ENCODE peak calls at places on chromosomes 12 and 14, in six cellular contexts. F is T-helper 2 cell; J is nephron progenitor cell; R is effector CD8-positive, alpha-beta T cell; N is stimulated activated CD4-positive, alpha-beta T cell treated with anti-CD3 and anti-CD28 coated beads, Interleukin-1b, Interleukin-23, amount 100 ng/mL, for 1 hour; Z is activated CD4-positive, alpha-beta T cell treated with anti-CD3 and anti-CD28 coated beads, Interleukin-2, amount 10 ng/mL, durations not matched to agents 7 days and 5 days. V is an unnamed sample.

GRCh38 chr14:61145903-61146411 is 135.2 kb downstream of the TMEM30B start:
- DNase-seq in F (no peak), J (no peak), R (no peak), N (no peak), Z (no peak), V (no peak)

GRCh38 chr14:89226789-89227489 is 190.1 kb downstream of the FOXN3 start:
- DNase-seq in F (no peak), J (no peak), R (no peak), N (no peak), Z (no peak), V (no peak)

GRCh38 chr14:30521899-30522736 is 36.8 kb upstream of the G2E3 start:
- DNase-seq in F (peak; percentile 52), J (no peak), R (no peak), N (no peak), Z (peak; percentile 12), V (peak; percentile 75)

GRCh38 chr12:18811268-18811667 is 73.3 kb downstream of the CAPZA3 start:
- DNase-seq in F (no peak), J (no peak), R (no peak), N (no peak), Z (no peak), V (peak; percentile 11)

GRCh38 chr12:15787801-15788200 is 1.4 kb downstream of the EPS8 start:
- DNase-seq in F (no peak), J (no peak), R (no peak), N (no peak), Z (no peak), V (no peak)

GRCh38 chr14:101101456-101102056 is 198.0 kb upstream of the RTL1 start:
- DNase-seq in F (no peak), J (no peak), R (no peak), N (no peak), Z (no peak), V (no peak)

GRCh38 chr14:74941676-74942097 is 13.7 kb downstream of the PGF start:
- DNase-seq in F (peak; percentile 66), J (no peak), R (no peak), N (peak; percentile 37), Z (peak; percentile 53), V (peak; percentile 66)

GRCh38 chr12:102430661-102431060 is 49.7 kb downstream of the IGF1 start:
- DNase-seq in F (no peak), J (no peak), R (no peak), N (no peak), Z (no peak), V (no peak)

GRCh38 chr14:31268216-31268615 is 60.6 kb upstream of the HECTD1 start:
- DNase-seq in F (no peak), J (no peak), R (no peak), N (no peak), Z (no peak), V (no peak)

GRCh38 chr12:47885012-47885501 is 19.7 kb downstream of the VDR start:
- DNase-seq in F (peak; percentile 88), J (no peak), R (no peak), N (peak; percentile 55), Z (peak; percentile 62), V (no peak)

GRCh38 chr12:3646561-3647241 is 106.2 kb downstream of the CRACR2A start:
- DNase-seq in F (no peak), J (no peak), R (no peak), N (no peak), Z (no peak), V (peak; percentile 2)

GRCh38 chr14:103707329-103708263 is 7.7 kb downstream of the XRCC3 start:
- DNase-seq in F (no peak), J (no peak), R (no peak), N (no peak), Z (no peak), V (no peak)

GRCh38 chr12:12612403-12612802 is 727 bp downstream of the CREBL2 start:
- DNase-seq in F (peak; percentile 58), J (no peak), R (no peak), N (no peak), Z (peak; percentile 30), V (peak; percentile 15)

GRCh38 chr12:47942327-47943230 is 20.8 kb upstream of the TMEM106C start:
- DNase-seq in F (peak; percentile 32), J (peak; percentile 43), R (peak; percentile 48), N (peak; percentile 19), Z (peak; percentile 22), V (no peak)

GRCh38 chr12:96401061-96401871 is 1.0 kb upstream of the CDK17 start:
- DNase-seq in F (peak; percentile 88), J (no peak), R (peak; percentile 16), N (no peak), Z (peak; percentile 56), V (peak; percentile 85)

GRCh38 chr12:87924149-87924548 is 105.1 kb downstream of the C12orf50 start:
- DNase-seq in F (no peak), J (no peak), R (no peak), N (no peak), Z (no peak), V (no peak)

GRCh38 chr14:91955168-91955567 is 7.7 kb upstream of the FBLN5 start:
- DNase-seq in F (no peak), J (no peak), R (no peak), N (no peak), Z (no peak), V (no peak)

GRCh38 chr14:84351646-84352045 is 1178.3 kb upstream of the FLRT2 start:
- DNase-seq in F (no peak), J (no peak), R (no peak), N (no peak), Z (no peak), V (no peak)

GRCh38 chr14:76705214-76705613 is 56.1 kb upstream of the VASH1 start:
- DNase-seq in F (no peak), J (no peak), R (no peak), N (no peak), Z (no peak), V (no peak)

GRCh38 chr14:92471919-92472318 is 41.7 kb upstream of the RIN3 start:
- DNase-seq in F (no peak), J (no peak), R (no peak), N (no peak), Z (no peak), V (no peak)

GRCh38 chr12:49507139-49507538 is 31.7 kb upstream of the KCNH3 start:
- DNase-seq in F (no peak), J (no peak), R (no peak), N (no peak), Z (no peak), V (no peak)

GRCh38 chr12:126030573-126030972 is 965.3 kb downstream of the AACS start:
- DNase-seq in F (no peak), J (no peak), R (no peak), N (no peak), Z (no peak), V (no peak)

GRCh38 chr12:104294845-104295674 is 8.5 kb upstream of the EID3 start:
- DNase-seq in F (no peak), J (no peak), R (no peak), N (no peak), Z (no peak), V (no peak)

GRCh38 chr12:79420146-79420618 is 270.6 kb downstream of the PAWR start:
- DNase-seq in F (no peak), J (no peak), R (no peak), N (no peak), Z (no peak), V (peak; percentile 54)

GRCh38 chr14:23174266-23174665 is 9.2 kb downstream of the SLC7A8 start:
- DNase-seq in F (no peak), J (no peak), R (no peak), N (no peak), Z (no peak), V (no peak)

GRCh38 chr14:61537567-61538463 is 157.5 kb upstream of the HIF1A start:
- DNase-seq in F (no peak), J (no peak), R (no peak), N (peak; percentile 27), Z (no peak), V (no peak)

GRCh38 chr12:21562859-21563258 is 36.8 kb downstream of the SPX start:
- DNase-seq in F (no peak), J (no peak), R (no peak), N (no peak), Z (no peak), V (no peak)

GRCh38 chr14:24092110-24092959 is 1.8 kb upstream of the PCK2 start:
- DNase-seq in F (no peak), J (no peak), R (no peak), N (no peak), Z (no peak), V (no peak)

GRCh38 chr12:3332190-3332589 is 158.8 kb upstream of the PRMT8 start:
- DNase-seq in F (no peak), J (no peak), R (no peak), N (no peak), Z (no peak), V (peak; percentile 0)

GRCh38 chr12:131233737-131234474 is 280.2 kb downstream of the ADGRD1 start:
- DNase-seq in F (no peak), J (no peak), R (no peak), N (no peak), Z (no peak), V (no peak)

GRCh38 chr14:104723651-104724406 is at the start of gene ADSS1:
- DNase-seq in F (peak; percentile 56), J (peak; percentile 79), R (peak; percentile 46), N (peak; percentile 23), Z (peak; percentile 63), V (peak; percentile 35)

GRCh38 chr14:101622251-101623076 is 61.2 kb downstream of the DIO3 start:
- DNase-seq in F (no peak), J (no peak), R (no peak), N (no peak), Z (no peak), V (no peak)

GRCh38 chr12:57759360-57759980 is 4.6 kb downstream of the MARCHF9 start:
- DNase-seq in F (peak; percentile 66), J (no peak), R (no peak), N (no peak), Z (peak; percentile 61), V (peak; percentile 58)

GRCh38 chr14:24710403-24711063 is 76.5 kb upstream of the GZMB start:
- DNase-seq in F (peak; percentile 67), J (peak; percentile 68), R (peak; percentile 10), N (peak; percentile 14), Z (peak; percentile 66), V (peak; percentile 69)

GRCh38 chr12:6791931-6792520 is 2.7 kb downstream of the CD4 start:
- DNase-seq in F (peak; percentile 25), J (no peak), R (no peak), N (no peak), Z (no peak), V (peak; percentile 25)

GRCh38 chr14:76940057-76940456 is 88.5 kb downstream of the IRF2BPL start:
- DNase-seq in F (no peak), J (no peak), R (no peak), N (no peak), Z (no peak), V (no peak)

GRCh38 chr12:42234970-42235369 is 3.1 kb downstream of the YAF2 start:
- DNase-seq in F (no peak), J (no peak), R (no peak), N (no peak), Z (no peak), V (no peak)

GRCh38 chr14:70916300-70916699 is 9.0 kb downstream of the PCNX1 start:
- DNase-seq in F (no peak), J (no peak), R (no peak), N (no peak), Z (no peak), V (no peak)